ENCODE peak calls at places on chromosomes 6 and 20, in four cellular contexts. One of them, this sample, is unnamed.

GRCh38 chr20:46400253-46400652 is 6.2 kb downstream of the ELMO2 start:
- DNase-seq in AG04450: peak
- DNase-seq in brain microvascular endothelial cell: peak
- DNase-seq in CD4-positive, CD25-positive, alpha-beta regulatory T cell: no peak
- DNase-seq in this sample: no peak

GRCh38 chr6:128246472-128246871 is 273.9 kb downstream of the PTPRK start:
- DNase-seq in AG04450: no peak
- DNase-seq in brain microvascular endothelial cell: no peak
- DNase-seq in CD4-positive, CD25-positive, alpha-beta regulatory T cell: no peak
- DNase-seq in this sample: no peak

GRCh38 chr20:64216036-64216435 is 39.5 kb upstream of the PCMTD2 start:
- DNase-seq in AG04450: no peak
- DNase-seq in brain microvascular endothelial cell: no peak
- DNase-seq in CD4-positive, CD25-positive, alpha-beta regulatory T cell: no peak
- DNase-seq in this sample: no peak

GRCh38 chr20:48489046-48489463 is 338.7 kb downstream of the PREX1 start:
- DNase-seq in AG04450: no peak
- DNase-seq in brain microvascular endothelial cell: no peak
- DNase-seq in CD4-positive, CD25-positive, alpha-beta regulatory T cell: no peak
- DNase-seq in this sample: no peak

GRCh38 chr6:148367418-148368024 is 24.9 kb downstream of the SASH1 start:
- DNase-seq in AG04450: peak
- DNase-seq in brain microvascular endothelial cell: peak
- DNase-seq in CD4-positive, CD25-positive, alpha-beta regulatory T cell: peak
- DNase-seq in this sample: no peak

GRCh38 chr6:30092852-30093543 is 17.4 kb upstream of the RNF39 start:
- DNase-seq in AG04450: no peak
- DNase-seq in brain microvascular endothelial cell: no peak
- DNase-seq in CD4-positive, CD25-positive, alpha-beta regulatory T cell: no peak
- DNase-seq in this sample: no peak

GRCh38 chr6:135192256-135193174 is 11.4 kb downstream of the MYB start:
- DNase-seq in AG04450: no peak
- DNase-seq in brain microvascular endothelial cell: no peak
- DNase-seq in CD4-positive, CD25-positive, alpha-beta regulatory T cell: no peak
- DNase-seq in this sample: no peak

GRCh38 chr6:136527831-136528230 is 22.4 kb downstream of the MAP7 start:
- DNase-seq in AG04450: no peak
- DNase-seq in brain microvascular endothelial cell: no peak
- DNase-seq in CD4-positive, CD25-positive, alpha-beta regulatory T cell: no peak
- DNase-seq in this sample: no peak

GRCh38 chr6:85449818-85450577 is at the start of gene NT5E:
- DNase-seq in AG04450: no peak
- DNase-seq in brain microvascular endothelial cell: peak
- DNase-seq in CD4-positive, CD25-positive, alpha-beta regulatory T cell: peak
- DNase-seq in this sample: no peak

GRCh38 chr6:114282268-114282667 is 60.6 kb downstream of the HS3ST5 start:
- DNase-seq in AG04450: no peak
- DNase-seq in brain microvascular endothelial cell: no peak
- DNase-seq in CD4-positive, CD25-positive, alpha-beta regulatory T cell: no peak
- DNase-seq in this sample: no peak

DNA sequence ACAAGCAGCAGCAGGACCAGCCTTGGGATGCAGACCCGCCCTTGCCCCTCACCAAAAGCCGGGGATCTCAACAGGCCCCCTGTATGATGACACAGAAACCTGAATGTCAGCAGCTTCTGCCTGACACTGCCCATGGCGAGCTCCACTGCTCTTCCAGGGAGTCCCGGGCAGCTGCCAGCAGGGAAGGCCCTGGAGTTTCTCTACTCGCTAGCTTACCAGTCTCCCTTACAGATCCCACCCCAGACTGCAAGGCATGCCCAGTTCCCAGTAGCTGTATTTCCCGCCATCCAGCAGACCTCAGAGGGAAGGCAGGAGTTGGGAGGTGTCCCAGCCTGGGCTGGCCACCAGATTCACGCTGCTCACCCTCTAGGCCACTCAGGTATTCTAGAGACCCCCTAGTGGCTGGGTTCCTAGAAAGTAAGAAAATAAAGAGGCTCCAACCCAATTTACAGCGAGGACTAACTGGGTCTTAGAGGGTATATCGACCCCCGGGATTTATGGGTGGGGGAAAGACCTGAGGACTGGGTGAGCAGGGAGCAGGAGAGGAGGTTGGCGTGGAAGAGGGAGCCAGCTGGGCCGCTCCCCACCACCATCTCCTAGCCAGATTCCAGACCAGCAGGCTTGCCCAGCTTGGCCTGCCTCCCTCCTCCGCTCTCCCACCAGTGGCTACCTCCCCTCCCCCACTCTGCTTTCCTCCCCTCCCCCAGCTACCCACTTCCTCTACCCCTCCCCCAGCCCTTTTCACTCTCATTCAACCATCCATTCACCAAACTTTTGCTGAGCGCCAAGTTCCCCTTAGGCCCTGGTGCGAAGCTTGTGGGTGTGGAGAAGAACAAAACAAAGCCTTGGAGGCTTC is 9.7 kb upstream of the HMGA1 start:
- DNase-seq in AG04450: no peak
- DNase-seq in brain microvascular endothelial cell: no peak
- DNase-seq in CD4-positive, CD25-positive, alpha-beta regulatory T cell: no peak
- DNase-seq in this sample: no peak
- H3K27ac ChIP-seq in AG04450: no peak
- H3K27ac ChIP-seq in brain microvascular endothelial cell: no peak
- H3K27ac ChIP-seq in CD4-positive, CD25-positive, alpha-beta regulatory T cell: no peak
- H3K27ac ChIP-seq in this sample: no peak

GRCh38 chr20:5748246-5748645 is 2.0 kb upstream of the SHLD1 start:
- DNase-seq in AG04450: no peak
- DNase-seq in brain microvascular endothelial cell: no peak
- DNase-seq in CD4-positive, CD25-positive, alpha-beta regulatory T cell: no peak
- DNase-seq in this sample: no peak

GRCh38 chr20:5745416-5745968 is 4.7 kb upstream of the SHLD1 start:
- DNase-seq in AG04450: no peak
- DNase-seq in brain microvascular endothelial cell: no peak
- DNase-seq in CD4-positive, CD25-positive, alpha-beta regulatory T cell: no peak
- DNase-seq in this sample: no peak

GRCh38 chr20:5751856-5752255 is 1.7 kb downstream of the SHLD1 start:
- DNase-seq in AG04450: no peak
- DNase-seq in brain microvascular endothelial cell: peak
- DNase-seq in CD4-positive, CD25-positive, alpha-beta regulatory T cell: no peak
- DNase-seq in this sample: no peak

GRCh38 chr20:5746064-5746463 is 4.1 kb upstream of the SHLD1 start:
- DNase-seq in AG04450: no peak
- DNase-seq in brain microvascular endothelial cell: no peak
- DNase-seq in CD4-positive, CD25-positive, alpha-beta regulatory T cell: no peak
- DNase-seq in this sample: no peak

GRCh38 chr20:5749512-5750490 is at the start of gene SHLD1:
- DNase-seq in AG04450: peak
- DNase-seq in brain microvascular endothelial cell: peak
- DNase-seq in CD4-positive, CD25-positive, alpha-beta regulatory T cell: peak
- DNase-seq in this sample: peak
- H3K27ac ChIP-seq in AG04450: peak
- H3K27ac ChIP-seq in brain microvascular endothelial cell: peak
- H3K27ac ChIP-seq in CD4-positive, CD25-positive, alpha-beta regulatory T cell: peak
- H3K27ac ChIP-seq in this sample: peak

GRCh38 chr6:101089640-101090039 is 208.5 kb upstream of the ASCC3 start:
- DNase-seq in AG04450: no peak
- DNase-seq in brain microvascular endothelial cell: no peak
- DNase-seq in CD4-positive, CD25-positive, alpha-beta regulatory T cell: no peak
- DNase-seq in this sample: no peak

GRCh38 chr6:101085327-101085726 is 204.2 kb upstream of the ASCC3 start:
- DNase-seq in AG04450: no peak
- DNase-seq in brain microvascular endothelial cell: peak
- DNase-seq in CD4-positive, CD25-positive, alpha-beta regulatory T cell: no peak
- DNase-seq in this sample: no peak

GRCh38 chr6:101086473-101086872 is 205.3 kb upstream of the ASCC3 start:
- DNase-seq in AG04450: no peak
- DNase-seq in brain microvascular endothelial cell: no peak
- DNase-seq in CD4-positive, CD25-positive, alpha-beta regulatory T cell: no peak
- DNase-seq in this sample: no peak

GRCh38 chr6:101088594-101088993 is 207.5 kb upstream of the ASCC3 start:
- DNase-seq in AG04450: no peak
- DNase-seq in brain microvascular endothelial cell: no peak
- DNase-seq in CD4-positive, CD25-positive, alpha-beta regulatory T cell: no peak
- DNase-seq in this sample: no peak

DNA sequence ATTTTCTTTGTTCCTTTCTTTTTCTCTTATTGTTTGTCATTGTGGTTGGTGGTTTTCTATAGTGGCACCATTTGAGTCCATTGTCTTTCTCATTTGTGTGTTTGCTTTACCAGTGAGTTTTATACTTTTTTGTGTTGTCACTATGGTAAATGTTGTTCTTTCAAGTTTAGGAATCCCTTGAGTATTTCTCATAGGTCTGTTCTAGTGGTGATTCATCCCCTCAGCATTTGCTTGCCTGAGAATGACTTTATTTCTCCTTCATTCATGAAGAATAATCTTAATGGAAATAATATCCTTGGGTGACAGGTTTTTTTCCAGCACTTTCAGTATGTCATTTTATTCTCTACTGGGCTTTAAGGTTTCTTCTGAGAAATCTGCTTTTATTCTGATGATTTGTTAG is 209.2 kb upstream of the ASCC3 start:
- DNase-seq in AG04450: no peak
- DNase-seq in brain microvascular endothelial cell: peak
- DNase-seq in CD4-positive, CD25-positive, alpha-beta regulatory T cell: no peak
- DNase-seq in this sample: no peak
- H3K27ac ChIP-seq in AG04450: no peak
- H3K27ac ChIP-seq in brain microvascular endothelial cell: peak
- H3K27ac ChIP-seq in CD4-positive, CD25-positive, alpha-beta regulatory T cell: no peak
- H3K27ac ChIP-seq in this sample: no peak

GRCh38 chr6:256169-256568 is 36.1 kb upstream of the DUSP22 start:
- DNase-seq in AG04450: no peak
- DNase-seq in brain microvascular endothelial cell: no peak
- DNase-seq in CD4-positive, CD25-positive, alpha-beta regulatory T cell: no peak
- DNase-seq in this sample: no peak

GRCh38 chr6:257774-258173 is 34.5 kb upstream of the DUSP22 start:
- DNase-seq in AG04450: no peak
- DNase-seq in brain microvascular endothelial cell: no peak
- DNase-seq in CD4-positive, CD25-positive, alpha-beta regulatory T cell: no peak
- DNase-seq in this sample: no peak

GRCh38 chr6:257031-257725 is 35.1 kb upstream of the DUSP22 start:
- DNase-seq in AG04450: no peak
- DNase-seq in brain microvascular endothelial cell: no peak
- DNase-seq in CD4-positive, CD25-positive, alpha-beta regulatory T cell: no peak
- DNase-seq in this sample: no peak

GRCh38 chr6:255418-256090 is 36.7 kb upstream of the DUSP22 start:
- DNase-seq in AG04450: no peak
- DNase-seq in brain microvascular endothelial cell: no peak
- DNase-seq in CD4-positive, CD25-positive, alpha-beta regulatory T cell: peak
- DNase-seq in this sample: no peak

DNA sequence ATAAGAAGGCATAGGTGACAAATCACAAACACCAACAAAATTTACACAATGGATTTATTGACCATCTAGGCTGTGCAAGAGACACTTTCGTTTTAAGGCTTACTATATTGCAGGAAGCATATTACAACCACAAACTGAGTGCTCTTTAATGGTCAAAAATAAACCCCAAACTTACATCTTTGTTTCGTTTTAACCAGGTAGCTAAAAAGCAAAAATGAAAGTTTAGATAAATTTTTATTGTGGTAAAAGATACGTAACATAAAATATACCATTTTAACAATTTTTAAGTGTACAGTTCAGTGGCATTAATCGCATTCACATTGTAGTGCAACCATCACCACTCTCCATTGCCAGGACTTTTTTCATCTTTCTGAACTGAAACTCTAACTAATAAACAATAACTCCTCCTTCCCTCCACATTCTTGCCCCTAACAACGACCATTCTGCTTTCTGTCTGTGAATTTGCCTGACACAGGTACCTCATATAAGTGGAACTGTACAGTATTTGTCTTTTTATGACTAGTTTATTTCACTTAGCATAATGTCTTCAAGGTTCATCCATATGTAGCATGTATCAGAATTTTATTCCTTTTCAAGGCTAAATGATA is 32.3 kb upstream of the DUSP22 start:
- DNase-seq in AG04450: no peak
- DNase-seq in brain microvascular endothelial cell: no peak
- DNase-seq in CD4-positive, CD25-positive, alpha-beta regulatory T cell: peak
- DNase-seq in this sample: no peak
- H3K27ac ChIP-seq in AG04450: no peak
- H3K27ac ChIP-seq in brain microvascular endothelial cell: no peak
- H3K27ac ChIP-seq in CD4-positive, CD25-positive, alpha-beta regulatory T cell: peak
- H3K27ac ChIP-seq in this sample: no peak

GRCh38 chr6:36684447-36684812 is 5.9 kb downstream of the CDKN1A start:
- DNase-seq in AG04450: no peak
- DNase-seq in brain microvascular endothelial cell: no peak
- DNase-seq in CD4-positive, CD25-positive, alpha-beta regulatory T cell: no peak
- DNase-seq in this sample: no peak

GRCh38 chr6:36683145-36683655 is 4.7 kb downstream of the CDKN1A start:
- DNase-seq in AG04450: no peak
- DNase-seq in brain microvascular endothelial cell: no peak
- DNase-seq in CD4-positive, CD25-positive, alpha-beta regulatory T cell: no peak
- DNase-seq in this sample: no peak

GRCh38 chr6:36685198-36685919 is 6.8 kb downstream of the CDKN1A start:
- DNase-seq in AG04450: no peak
- DNase-seq in brain microvascular endothelial cell: no peak
- DNase-seq in CD4-positive, CD25-positive, alpha-beta regulatory T cell: no peak
- DNase-seq in this sample: no peak

GRCh38 chr6:36682328-36683144 is 4.0 kb downstream of the CDKN1A start:
- DNase-seq in AG04450: no peak
- DNase-seq in brain microvascular endothelial cell: no peak
- DNase-seq in CD4-positive, CD25-positive, alpha-beta regulatory T cell: peak
- DNase-seq in this sample: peak

GRCh38 chr6:36683656-36684446 is 5.3 kb downstream of the CDKN1A start:
- DNase-seq in AG04450: no peak
- DNase-seq in brain microvascular endothelial cell: no peak
- DNase-seq in CD4-positive, CD25-positive, alpha-beta regulatory T cell: no peak
- DNase-seq in this sample: no peak
- H3K27ac ChIP-seq in AG04450: peak
- H3K27ac ChIP-seq in brain microvascular endothelial cell: no peak
- H3K27ac ChIP-seq in CD4-positive, CD25-positive, alpha-beta regulatory T cell: peak
- H3K27ac ChIP-seq in this sample: peak

DNA sequence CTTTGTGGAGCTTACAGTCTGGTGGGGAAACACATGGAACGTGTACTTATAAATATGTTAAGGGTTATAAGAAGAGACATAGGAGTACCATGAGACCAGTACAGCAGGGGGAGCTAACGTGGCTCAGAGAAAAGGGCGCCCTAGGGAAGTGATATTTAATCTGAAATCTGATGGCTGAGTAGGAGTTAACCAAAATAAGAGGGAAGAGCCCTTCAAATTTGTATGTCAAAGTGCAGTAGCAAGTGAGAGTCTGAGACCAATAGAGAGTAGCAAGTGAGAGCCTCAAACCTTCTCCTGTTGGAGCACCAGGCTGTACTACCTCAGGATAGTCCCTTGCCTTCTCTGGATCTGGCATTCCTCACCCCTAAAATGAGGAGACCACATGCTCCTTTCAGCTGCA is 6.1 kb upstream of the PKIG start:
- DNase-seq in AG04450: no peak
- DNase-seq in brain microvascular endothelial cell: peak
- DNase-seq in CD4-positive, CD25-positive, alpha-beta regulatory T cell: peak
- DNase-seq in this sample: no peak
- H3K27ac ChIP-seq in AG04450: peak
- H3K27ac ChIP-seq in brain microvascular endothelial cell: peak
- H3K27ac ChIP-seq in CD4-positive, CD25-positive, alpha-beta regulatory T cell: no peak
- H3K27ac ChIP-seq in this sample: no peak

This sample was measured in CD4-positive, alpha-beta T cell.